ENCODE peak calls at places on chromosomes 6 and 20, in seven cellular contexts. U is BE2C, I is HFFc6, O is Calu3, E is B cell, B is omental fat pad, D is pancreas. V is an unnamed sample.

GRCh38 chr20:59566631-59567524 is 37.5 kb upstream of the PHACTR3 start:
- DNase-seq in I (no peak), D (no peak), B (no peak), E (no peak), O (no peak), U (no peak), V (no peak)

GRCh38 chr20:57252559-57253162 is 13.8 kb downstream of the BMP7 start:
- DNase-seq in B (no peak), D (no peak), I (no peak), E (no peak), U (no peak), O (no peak), V (no peak)

GRCh38 chr6:105886066-105886811 is 199.9 kb upstream of the PRDM1 start:
- DNase-seq in U (no peak), I (no peak), D (no peak), E (no peak), B (no peak), O (no peak), V (no peak)

GRCh38 chr6:168526841-168527281 is 85.9 kb downstream of the SMOC2 start:
- DNase-seq in B (no peak), I (no peak), D (no peak), O (no peak), U (no peak), E (no peak), V (no peak)

GRCh38 chr6:68158256-68158655 is 476.8 kb upstream of the ADGRB3 start:
- DNase-seq in I (no peak), O (no peak), U (no peak), D (no peak), B (no peak), E (no peak), V (no peak)

GRCh38 chr20:25987073-25987927 is 290.6 kb upstream of the ZNF337 start:
- DNase-seq in O (no peak), B (no peak), E (peak; percentile 70), U (no peak), D (peak; percentile 78), I (peak; percentile 18), V (no peak)

GRCh38 chr20:59999502-59999901 is 41.3 kb downstream of the CDH26 start:
- DNase-seq in O (no peak), U (no peak), E (no peak), I (no peak), B (no peak), D (no peak), V (no peak)

GRCh38 chr6:43250992-43251373 is 7.7 kb downstream of the TTBK1 start:
- DNase-seq in B (no peak), E (no peak), I (no peak), U (peak; percentile 66), D (no peak), O (peak; percentile 36), V (no peak)

GRCh38 chr6:87151471-87151785 is 3.9 kb upstream of the ZNF292 start:
- DNase-seq in B (no peak), I (no peak), E (no peak), U (no peak), O (no peak), D (no peak), V (no peak)

GRCh38 chr6:87152528-87152950 is 2.8 kb upstream of the ZNF292 start:
- DNase-seq in B (no peak), I (no peak), D (no peak), O (no peak), U (peak; percentile 46), E (no peak), V (no peak)

GRCh38 chr6:87154641-87155271 is 609 bp upstream of the ZNF292 start:
- DNase-seq in O (no peak), B (no peak), U (no peak), E (peak; percentile 81), D (no peak), I (peak; percentile 87), V (no peak)

GRCh38 chr6:87155272-87155919 is at the start of gene ZNF292:
- DNase-seq in O (peak; percentile 98), U (peak; percentile 99), I (peak; percentile 96), D (peak; percentile 97), B (peak; percentile 90), E (peak; percentile 96), V (peak; percentile 97)

GRCh38 chr6:87151786-87152527 is 3.4 kb upstream of the ZNF292 start:
- DNase-seq in U (peak; percentile 85), D (peak; percentile 84), I (peak; percentile 41), B (peak; percentile 39), E (peak; percentile 83), O (peak; percentile 56), V (peak; percentile 47)
- TF ChIP-seq CTCF in U (no peak), D (no peak), I (no peak), B (no peak), E (no peak), O (no peak), V (no peak)

GRCh38 chr6:136607204-136607931 is 57.1 kb upstream of the MAP7 start:
- DNase-seq in O (no peak), B (no peak), E (no peak), I (no peak), D (no peak), U (no peak), V (no peak)

GRCh38 chr6:136608991-136609390 is 58.8 kb upstream of the MAP7 start:
- DNase-seq in B (no peak), D (no peak), U (no peak), I (peak; percentile 84), O (no peak), E (no peak), V (no peak)

GRCh38 chr6:136611133-136611532 is 60.9 kb upstream of the MAP7 start:
- DNase-seq in O (no peak), D (no peak), I (no peak), U (no peak), E (no peak), B (no peak), V (no peak)

GRCh38 chr6:136609878-136610706 is 59.9 kb upstream of the MAP7 start:
- DNase-seq in O (peak; percentile 65), U (no peak), D (no peak), I (peak; percentile 99), B (no peak), E (no peak), V (peak; percentile 74)

DNA sequence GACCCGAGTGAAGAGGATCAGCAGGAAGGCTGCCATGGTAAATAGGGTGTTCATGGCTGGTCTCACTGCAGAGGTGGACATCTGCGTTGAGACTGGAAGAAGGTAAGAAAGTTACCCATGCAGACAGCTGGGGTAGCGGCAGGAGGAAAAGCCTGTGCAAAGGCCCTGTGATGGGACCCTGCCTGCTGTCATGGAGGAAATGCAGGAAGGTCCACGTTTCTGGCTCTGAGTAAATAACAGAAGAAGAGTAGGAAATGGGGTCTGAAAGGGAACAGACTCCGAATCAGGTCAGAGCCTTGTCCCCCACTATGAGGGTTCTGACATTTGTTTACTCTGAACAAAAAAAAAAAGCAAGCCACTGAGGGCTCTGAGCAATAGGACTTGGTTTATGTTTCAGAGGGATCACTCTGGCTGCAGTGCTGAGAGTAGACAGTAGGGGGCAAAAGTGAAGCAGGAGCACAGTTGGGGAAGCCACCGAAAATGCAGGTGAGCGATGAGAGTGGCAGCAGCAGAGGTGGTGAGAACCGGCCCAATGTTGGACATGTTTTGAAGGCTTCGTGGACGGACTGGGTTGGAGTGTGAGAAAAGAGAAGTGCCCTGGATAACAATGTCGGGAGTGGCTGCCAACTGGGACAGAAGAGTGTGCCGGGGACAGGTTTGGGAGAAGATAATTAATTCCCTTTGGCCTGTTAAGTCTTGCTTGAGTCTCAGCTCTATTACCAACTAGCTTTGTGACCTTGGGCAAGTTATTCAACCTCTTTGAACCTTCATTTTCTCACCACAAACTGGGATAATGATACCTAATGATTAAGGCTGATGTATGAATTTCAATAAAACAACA is 57.9 kb upstream of the MAP7 start:
- DNase-seq in I (peak; percentile 50), B (peak; percentile 70), O (peak; percentile 81), U (peak; percentile 73), D (no peak), E (peak; percentile 76), V (peak; percentile 61)
- TF ChIP-seq CTCF in I (peak; percentile 87), B (no peak), O (peak; percentile 60), U (peak; percentile 90), D (peak; percentile 43), E (peak; percentile 90), V (peak; percentile 89)

GRCh38 chr6:144064831-144065668 is 30.3 kb downstream of the SF3B5 start:
- DNase-seq in I (no peak), E (no peak), D (no peak), U (no peak), B (no peak), O (no peak), V (no peak)

GRCh38 chr6:144062757-144063156 is 32.6 kb downstream of the SF3B5 start:
- DNase-seq in O (no peak), I (no peak), D (no peak), E (no peak), B (no peak), U (no peak), V (no peak)

GRCh38 chr6:144064402-144064830 is 31.0 kb downstream of the SF3B5 start:
- DNase-seq in O (peak; percentile 7), B (no peak), I (no peak), E (peak; percentile 72), U (peak; percentile 16), D (peak; percentile 76), V (peak; percentile 57)

GRCh38 chr6:144063246-144063743 is 32.1 kb downstream of the SF3B5 start:
- DNase-seq in B (no peak), O (no peak), E (no peak), U (no peak), D (no peak), I (no peak), V (no peak)

DNA sequence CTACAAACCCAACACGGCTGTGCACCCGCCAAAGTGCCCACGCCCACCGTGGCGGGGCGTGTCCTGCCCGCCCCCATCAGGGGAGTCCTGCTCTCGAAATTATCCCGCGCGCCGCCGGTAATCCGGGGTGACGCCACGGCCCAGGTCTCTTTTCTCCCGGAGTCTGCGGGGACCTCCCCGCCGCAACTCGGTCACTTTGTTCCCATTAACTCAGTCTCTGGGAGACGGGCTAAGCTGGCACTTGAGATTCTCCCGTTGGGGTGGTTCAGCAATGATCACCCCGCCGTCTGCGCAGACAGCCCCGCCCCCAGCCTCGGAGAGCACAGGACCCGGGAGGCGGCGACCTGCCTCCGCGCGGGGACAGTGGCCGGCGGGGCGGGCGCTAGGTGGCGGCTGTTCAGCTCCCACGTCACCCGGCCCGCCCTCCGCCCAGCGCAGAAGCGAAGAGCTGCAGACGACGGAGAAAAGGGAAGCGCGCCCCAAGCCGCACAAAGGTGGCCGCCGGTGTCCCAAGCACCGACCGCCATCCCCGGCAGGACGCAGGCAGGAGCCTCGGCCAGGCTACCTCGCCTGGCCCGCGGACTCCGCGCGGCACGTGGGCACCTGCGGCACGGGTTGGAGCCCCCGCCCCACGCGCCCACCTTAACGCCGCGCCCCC is 31.5 kb downstream of the SF3B5 start:
- DNase-seq in B (peak; percentile 52), I (peak; percentile 16), O (peak; percentile 84), U (peak; percentile 74), E (peak; percentile 99), D (peak; percentile 96), V (peak; percentile 93)
- TF ChIP-seq CTCF in B (no peak), I (peak; percentile 49), O (no peak), U (peak; percentile 20), E (peak; percentile 14), D (peak; percentile 32), V (peak; percentile 31)

DNA sequence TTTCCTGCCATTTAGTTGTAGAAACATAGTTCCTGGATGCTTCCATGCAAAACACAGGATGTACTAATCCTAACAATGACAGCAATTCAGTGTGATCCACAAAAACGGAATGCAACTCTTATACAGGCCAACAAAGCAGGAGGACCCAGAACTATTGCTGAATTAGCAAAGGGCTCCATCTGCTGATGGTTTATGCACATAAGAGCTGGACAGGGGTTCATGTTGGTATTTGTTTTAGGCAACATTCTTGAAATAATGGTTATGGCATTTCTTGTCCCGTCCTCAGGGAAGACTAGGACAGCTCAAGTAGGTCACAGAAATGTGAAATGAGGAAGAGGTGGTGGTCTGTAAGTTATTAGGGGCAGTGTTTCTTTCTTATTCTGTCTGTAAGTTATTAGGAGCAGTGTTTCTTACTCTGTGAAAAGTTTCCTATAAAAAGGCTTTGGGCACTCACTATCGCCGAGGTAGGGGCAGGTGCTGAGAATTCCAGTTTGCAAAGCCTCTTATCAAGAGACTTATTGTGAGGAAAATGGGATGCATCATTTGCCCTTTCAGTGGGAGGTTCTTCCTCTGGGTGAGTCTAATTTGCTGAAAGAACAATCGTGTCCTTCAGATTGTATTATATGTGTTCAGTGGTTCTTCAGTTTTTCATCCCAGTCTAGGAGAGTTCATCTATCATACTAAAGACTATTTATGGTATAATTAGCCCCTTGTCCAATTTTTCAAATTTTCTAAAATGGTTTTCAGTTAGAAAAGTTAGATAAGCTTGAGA is 171.1 kb downstream of the MCHR2 start:
- DNase-seq in E (peak; percentile 3), I (peak; percentile 85), U (peak; percentile 30), D (no peak), B (no peak), O (peak; percentile 52), V (no peak)
- TF ChIP-seq CTCF in E (no peak), I (peak; percentile 75), U (peak; percentile 76), D (no peak), B (no peak), O (peak; percentile 44), V (no peak)

V was measured in CD14-positive monocyte.